ENCODE peak calls at places on chromosomes 5 and 9, in seven cellular contexts. Q is heart left ventricle; L is CD8-positive, alpha-beta T cell; U is right lobe of liver; C is mammary epithelial cell; M is H9; F is CD4-positive, alpha-beta memory T cell. W is an unnamed sample.

GRCh38 chr5:162299793-162300192 is 232.2 kb downstream of the GABRG2 start:
- DNase-seq in F (no peak), C (no peak), U (no peak), L (no peak), M (no peak), Q (no peak), W (no peak)

GRCh38 chr9:96232539-96233241 is 69.3 kb downstream of the HSD17B3 start:
- DNase-seq in L (peak; percentile 26), F (no peak), C (peak; percentile 45), Q (peak; percentile 70), U (peak; percentile 48), M (peak; percentile 62), W (no peak)

GRCh38 chr9:130451509-130452388 is 7.0 kb downstream of the ASS1 start:
- DNase-seq in M (peak; percentile 74), Q (peak; percentile 96), L (no peak), U (peak; percentile 85), C (peak; percentile 84), F (no peak), W (peak; percentile 62)

GRCh38 chr5:116062352-116062751 is 22.5 kb upstream of the COMMD10 start:
- DNase-seq in U (no peak), M (no peak), Q (no peak), L (no peak), C (no peak), F (no peak), W (no peak)

GRCh38 chr5:158812381-158812780 is 287.3 kb downstream of the EBF1 start:
- DNase-seq in L (peak; percentile 55), U (no peak), F (peak; percentile 39), Q (no peak), C (no peak), M (peak; percentile 32), W (no peak)

GRCh38 chr9:35000535-35001284 is 11.2 kb downstream of the DNAJB5 start:
- DNase-seq in U (no peak), Q (no peak), L (no peak), M (peak; percentile 27), C (peak; percentile 78), F (no peak), W (peak; percentile 67)

GRCh38 chr9:129647635-129648034 is 5.7 kb upstream of the ASB6 start:
- DNase-seq in C (no peak), U (no peak), Q (no peak), F (no peak), L (no peak), M (no peak), W (no peak)

GRCh38 chr9:92590386-92590785 is 54.6 kb upstream of the ECM2 start:
- DNase-seq in Q (peak; percentile 75), C (no peak), L (no peak), F (no peak), M (no peak), U (no peak), W (no peak)

GRCh38 chr5:171777420-171777759 is 8.2 kb upstream of the SMIM23 start:
- DNase-seq in F (no peak), U (no peak), L (no peak), M (no peak), Q (no peak), C (no peak), W (no peak)

GRCh38 chr5:105836263-105836662 is 1834.5 kb downstream of the EFNA5 start:
- DNase-seq in L (no peak), M (no peak), F (no peak), U (no peak), Q (no peak), C (no peak), W (no peak)

GRCh38 chr9:29625292-29625731 is 2052.0 kb upstream of the C9orf72 start:
- DNase-seq in U (no peak), Q (no peak), C (no peak), M (no peak), L (no peak), F (no peak), W (no peak)

GRCh38 chr9:134234687-134235359 is 70.5 kb upstream of the RNU6ATAC start:
- DNase-seq in C (no peak), M (no peak), F (no peak), U (no peak), Q (no peak), L (no peak), W (no peak)

GRCh38 chr5:135455876-135456237 is 3.7 kb upstream of the TIFAB start:
- DNase-seq in U (no peak), F (no peak), M (no peak), C (no peak), Q (no peak), L (no peak), W (no peak)

GRCh38 chr5:37789991-37790390 is 49.9 kb downstream of the GDNF start:
- DNase-seq in L (no peak), U (no peak), C (peak; percentile 44), M (no peak), Q (no peak), F (no peak), W (no peak)

GRCh38 chr9:105191508-105192118 is 52.8 kb upstream of the SLC44A1 start:
- DNase-seq in C (no peak), L (no peak), M (no peak), Q (no peak), U (no peak), F (no peak), W (no peak)

GRCh38 chr5:31133488-31133887 is 60.0 kb upstream of the CDH6 start:
- DNase-seq in M (no peak), Q (no peak), L (no peak), F (no peak), U (no peak), C (no peak), W (no peak)
- H3K27ac ChIP-seq in M (no peak overlapping the region), Q (no peak overlapping the region), L (no peak overlapping the region), F (no peak overlapping the region), U (no peak overlapping the region), C (no peak overlapping the region), W (no peak overlapping the region)

DNA sequence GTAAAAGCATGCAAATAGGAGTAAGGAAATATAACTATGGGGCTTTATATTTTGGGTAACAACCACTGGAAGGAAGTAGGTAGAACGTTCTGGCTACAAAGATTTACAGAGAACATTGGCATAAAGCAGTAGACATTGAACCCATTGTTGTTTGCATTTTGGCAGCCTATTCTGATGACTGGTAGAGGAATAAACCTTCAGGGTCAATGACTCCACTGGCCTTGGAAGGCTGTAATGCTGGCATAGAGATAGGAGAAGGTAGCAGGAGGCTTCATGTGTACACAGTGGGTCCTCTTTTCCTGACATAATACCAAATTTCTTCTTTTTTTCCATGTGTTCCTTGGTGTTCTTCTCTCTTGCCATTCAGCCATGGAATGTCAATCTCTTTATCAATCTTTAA is 462.8 kb upstream of the ZNF462 start:
- DNase-seq in Q (no peak), L (no peak), U (no peak), F (no peak), C (no peak), M (no peak), W (no peak)
- H3K27ac ChIP-seq in Q (no peak overlapping the region), L (no peak overlapping the region), U (peak overlapping the region; percentile 45), F (no peak overlapping the region), C (no peak overlapping the region), M (no peak overlapping the region), W (no peak overlapping the region)

GRCh38 chr9:136309806-136310220 is 5.9 kb upstream of the CCDC187 start:
- DNase-seq in C (no peak), F (no peak), M (no peak), L (no peak), Q (no peak), U (no peak), W (no peak)

GRCh38 chr9:136312436-136312835 is 8.5 kb upstream of the CCDC187 start:
- DNase-seq in F (no peak), C (no peak), L (peak; percentile 40), M (no peak), Q (no peak), U (no peak), W (no peak)

GRCh38 chr9:136311433-136312375 is 7.8 kb upstream of the CCDC187 start:
- DNase-seq in U (no peak), C (no peak), M (no peak), Q (no peak), F (no peak), L (no peak), W (no peak)

GRCh38 chr9:136310273-136311030 is 6.6 kb upstream of the CCDC187 start:
- DNase-seq in M (no peak), C (no peak), L (no peak), U (no peak), Q (no peak), F (no peak), W (no peak)

GRCh38 chr9:136311037-136311432 is 7.1 kb upstream of the CCDC187 start:
- DNase-seq in U (no peak), C (no peak), Q (no peak), M (no peak), F (no peak), L (no peak), W (no peak)
- H3K27ac ChIP-seq in U (no peak overlapping the region), C (no peak overlapping the region), Q (no peak overlapping the region), M (no peak overlapping the region), F (no peak overlapping the region), L (no peak overlapping the region), W (no peak overlapping the region)

GRCh38 chr5:110053824-110054223 is 364.1 kb downstream of the MAN2A1 start:
- DNase-seq in F (no peak), U (no peak), M (no peak), C (no peak), L (no peak), Q (no peak), W (no peak)

GRCh38 chr5:110053205-110053604 is 363.5 kb downstream of the MAN2A1 start:
- DNase-seq in C (peak; percentile 29), U (no peak), L (no peak), F (no peak), M (no peak), Q (no peak), W (no peak)

GRCh38 chr5:110055301-110055700 is 365.6 kb downstream of the MAN2A1 start:
- DNase-seq in M (no peak), F (no peak), U (no peak), L (no peak), Q (no peak), C (peak; percentile 17), W (no peak)

GRCh38 chr5:110056580-110057114 is 366.9 kb downstream of the MAN2A1 start:
- DNase-seq in U (no peak), M (no peak), Q (no peak), C (no peak), F (no peak), L (no peak), W (no peak)

DNA sequence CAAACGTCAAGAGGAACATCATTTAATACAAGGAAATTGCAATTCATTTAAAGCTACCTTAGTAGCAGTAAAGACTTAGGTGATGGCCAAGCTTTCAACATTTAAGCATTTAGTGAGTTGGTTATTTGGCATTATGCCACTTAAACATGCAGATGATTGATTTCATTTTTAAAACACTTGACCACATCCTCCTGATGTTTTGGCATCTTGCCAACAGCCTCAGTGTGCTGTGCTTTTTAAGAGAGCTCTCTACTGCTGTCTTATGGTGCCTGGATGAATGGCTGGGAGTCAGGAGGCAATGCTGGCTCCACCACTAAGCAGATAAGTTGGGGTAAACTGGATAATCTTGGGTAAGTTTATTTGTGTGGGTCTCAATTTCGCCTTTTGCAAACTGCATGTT is 364.5 kb downstream of the MAN2A1 start:
- DNase-seq in Q (no peak), F (peak; percentile 84), M (no peak), U (no peak), C (peak; percentile 84), L (peak; percentile 70), W (peak; percentile 69)
- H3K27ac ChIP-seq in Q (no peak overlapping the region), F (peak overlapping the region; percentile 18), M (no peak overlapping the region), U (no peak overlapping the region), C (no peak overlapping the region), L (no peak overlapping the region), W (no peak overlapping the region)

GRCh38 chr9:115042781-115043509 is 75.0 kb downstream of the TNC start:
- DNase-seq in M (no peak), Q (no peak), L (no peak), F (no peak), C (peak; percentile 28), U (no peak), W (no peak)
- H3K27ac ChIP-seq in M (no peak overlapping the region), Q (no peak overlapping the region), L (no peak overlapping the region), F (no peak overlapping the region), C (no peak overlapping the region), U (no peak overlapping the region), W (no peak overlapping the region)

W was measured in epithelial cell of prostate.